ENCODE peak calls at places on chromosomes 13 and 19, in ten cellular contexts. H is stimulated activated CD4-positive, alpha-beta T cell treated with anti-CD3 and anti-CD28 coated beads, Interleukin-2, amount 100 ng/mL, for 48 hours; M is HTR-8/SVneo; O is NCI-H345; F is HuH-7; J is progenitor cell of endocrine pancreas; V is BE2C; X is DMS153; Z is fibroblast of villous mesenchyme; Q is stimulated activated CD8-positive, alpha-beta memory T cell treated with anti-CD3 and anti-CD28 coated beads, Interleukin-2, amount 100 ng/mL, for 48 hours. R is an unnamed sample.

GRCh38 chr13:44417446-44417845 is 43.8 kb downstream of the SERP2 start:
- DNase-seq in F (no peak), J (no peak), O (no peak), Z (no peak), Q (no peak), M (no peak), X (no peak), V (no peak), H (no peak), R (no peak)

GRCh38 chr13:19083340-19083739 is 98.3 kb downstream of the TUBA3C start:
- DNase-seq in X (no peak), M (no peak), J (no peak), O (no peak), H (no peak), Z (no peak), Q (no peak), V (no peak), F (no peak), R (no peak)

GRCh38 chr13:60000081-60000480 is 163.6 kb downstream of the DIAPH3 start:
- DNase-seq in V (no peak), O (no peak), Z (peak; percentile 54), Q (no peak), M (no peak), F (no peak), H (no peak), J (no peak), X (no peak), R (no peak)

GRCh38 chr13:28631792-28632191 is 27.1 kb upstream of the POMP start:
- DNase-seq in V (no peak), M (no peak), Z (no peak), H (no peak), F (no peak), J (no peak), Q (no peak), X (no peak), O (no peak), R (no peak)

GRCh38 chr19:8397746-8398721 is 7.9 kb downstream of the RAB11B start:
- DNase-seq in X (no peak), M (no peak), O (no peak), J (no peak), Q (no peak), V (no peak), F (no peak), H (no peak), Z (no peak), R (no peak)

GRCh38 chr19:16335226-16335625 is 10.6 kb downstream of the KLF2 start:
- DNase-seq in V (no peak), Q (no peak), O (no peak), Z (no peak), H (no peak), M (no peak), X (no peak), J (no peak), F (no peak), R (no peak)

GRCh38 chr19:55486971-55487883 is 1.0 kb upstream of the SSC5D start:
- DNase-seq in M (no peak), O (no peak), J (no peak), H (peak; percentile 52), X (no peak), F (no peak), Q (peak; percentile 45), V (peak; percentile 58), Z (peak; percentile 89), R (no peak)

GRCh38 chr13:77515785-77516184 is 19.7 kb upstream of the SCEL start:
- DNase-seq in Z (no peak), M (no peak), J (no peak), O (no peak), F (no peak), V (no peak), X (no peak), H (no peak), Q (no peak), R (no peak)

GRCh38 chr13:106599875-106600797 is 32.2 kb upstream of the ARGLU1 start:
- DNase-seq in O (no peak), F (no peak), J (no peak), Q (no peak), Z (peak; percentile 80), X (no peak), M (no peak), H (no peak), V (no peak), R (no peak)

GRCh38 chr13:63139277-63139676 is 1723.6 kb upstream of the PCDH20 start:
- DNase-seq in O (no peak), F (no peak), V (no peak), M (no peak), Z (no peak), J (no peak), H (no peak), X (no peak), Q (no peak), R (no peak)

GRCh38 chr19:19746286-19747213 is 13.6 kb upstream of the ZNF14 start:
- DNase-seq in O (no peak), Q (no peak), J (no peak), X (no peak), F (no peak), V (no peak), Z (no peak), M (no peak), H (no peak), R (no peak)

GRCh38 chr19:39152066-39152465 is 26.5 kb downstream of the PAK4 start:
- DNase-seq in F (no peak), J (no peak), V (no peak), Z (no peak), Q (no peak), X (no peak), H (no peak), M (no peak), O (no peak), R (no peak)